ENCODE peak calls at places on chromosome 16, in four cellular contexts. One of them, this sample, is unnamed.

GRCh38 chr16:51638338-51639135 is 487.5 kb upstream of the SALL1 start:
- DNase-seq in tibial artery: no peak
- DNase-seq in WERI-Rb-1: no peak
- DNase-seq in psoas muscle: no peak
- DNase-seq in this sample: no peak

GRCh38 chr16:87877942-87878507 is 8.7 kb upstream of the SLC7A5 start:
- DNase-seq in WERI-Rb-1: no peak
- DNase-seq in tibial artery: no peak
- DNase-seq in psoas muscle: no peak
- DNase-seq in this sample: peak

GRCh38 chr16:57284206-57284951 is at the start of gene PLLP:
- DNase-seq in tibial artery: no peak
- DNase-seq in WERI-Rb-1: peak
- DNase-seq in psoas muscle: no peak
- DNase-seq in this sample: no peak

GRCh38 chr16:28882476-28883180 is 4.3 kb downstream of the ATP2A1 start:
- DNase-seq in tibial artery: no peak
- DNase-seq in psoas muscle: peak
- DNase-seq in WERI-Rb-1: peak
- DNase-seq in this sample: no peak

GRCh38 chr16:85057212-85057889 is 29.8 kb downstream of the KIAA0513 start:
- DNase-seq in tibial artery: no peak
- DNase-seq in WERI-Rb-1: peak
- DNase-seq in psoas muscle: no peak
- DNase-seq in this sample: no peak

GRCh38 chr16:8972843-8973586 is 9.3 kb upstream of the USP7 start:
- DNase-seq in psoas muscle: no peak
- DNase-seq in WERI-Rb-1: no peak
- DNase-seq in tibial artery: no peak
- DNase-seq in this sample: no peak

GRCh38 chr16:11497329-11497805 is 89.4 kb downstream of the LITAF start:
- DNase-seq in psoas muscle: peak
- DNase-seq in WERI-Rb-1: peak
- DNase-seq in tibial artery: peak
- DNase-seq in this sample: no peak

GRCh38 chr16:2362218-2362617 is 21.7 kb upstream of the ABCA3 start:
- DNase-seq in psoas muscle: no peak
- DNase-seq in WERI-Rb-1: no peak
- DNase-seq in tibial artery: no peak
- DNase-seq in this sample: no peak

GRCh38 chr16:20870122-20870521 is 30.0 kb downstream of the DCUN1D3 start:
- DNase-seq in psoas muscle: no peak
- DNase-seq in tibial artery: no peak
- DNase-seq in WERI-Rb-1: no peak
- DNase-seq in this sample: no peak

GRCh38 chr16:63682844-63683243 is 1439.0 kb downstream of the CDH11 start:
- DNase-seq in psoas muscle: no peak
- DNase-seq in WERI-Rb-1: no peak
- DNase-seq in tibial artery: no peak
- DNase-seq in this sample: no peak

GRCh38 chr16:46973457-46974324 is at the start of gene DNAJA2:
- DNase-seq in psoas muscle: peak
- DNase-seq in tibial artery: peak
- DNase-seq in WERI-Rb-1: peak
- DNase-seq in this sample: peak

GRCh38 chr16:82583415-82583814 is 43.4 kb upstream of the CDH13 start:
- DNase-seq in WERI-Rb-1: no peak
- DNase-seq in psoas muscle: no peak
- DNase-seq in tibial artery: no peak
- DNase-seq in this sample: no peak

GRCh38 chr16:70653406-70653805 is 7.0 kb downstream of the IL34 start:
- DNase-seq in tibial artery: no peak
- DNase-seq in psoas muscle: no peak
- DNase-seq in WERI-Rb-1: no peak
- DNase-seq in this sample: no peak

GRCh38 chr16:50368410-50369132 is at the start of gene BRD7:
- DNase-seq in WERI-Rb-1: peak
- DNase-seq in psoas muscle: peak
- DNase-seq in tibial artery: peak
- DNase-seq in this sample: peak

GRCh38 chr16:50603206-50604064 is 55.2 kb downstream of the NKD1 start:
- DNase-seq in WERI-Rb-1: no peak
- DNase-seq in psoas muscle: no peak
- DNase-seq in tibial artery: peak
- DNase-seq in this sample: no peak

GRCh38 chr16:11354733-11355574 is 9.7 kb downstream of the RMI2 start:
- DNase-seq in tibial artery: no peak
- DNase-seq in psoas muscle: no peak
- DNase-seq in WERI-Rb-1: no peak
- DNase-seq in this sample: peak

GRCh38 chr16:68444058-68444657 is 4.2 kb downstream of the SMPD3 start:
- DNase-seq in psoas muscle: no peak
- DNase-seq in tibial artery: no peak
- DNase-seq in WERI-Rb-1: peak
- DNase-seq in this sample: no peak

GRCh38 chr16:73172621-73173312 is 124.8 kb upstream of the ZFHX3 start:
- DNase-seq in WERI-Rb-1: no peak
- DNase-seq in tibial artery: peak
- DNase-seq in psoas muscle: peak
- DNase-seq in this sample: no peak

GRCh38 chr16:56923481-56923880 is 8.5 kb upstream of the HERPUD1 start:
- DNase-seq in psoas muscle: no peak
- DNase-seq in tibial artery: no peak
- DNase-seq in WERI-Rb-1: no peak
- DNase-seq in this sample: no peak

GRCh38 chr16:24939224-24939623 is 75.9 kb downstream of the ARHGAP17 start:
- DNase-seq in psoas muscle: no peak
- DNase-seq in tibial artery: no peak
- DNase-seq in WERI-Rb-1: no peak
- DNase-seq in this sample: no peak

GRCh38 chr16:86516618-86517003 is 6.3 kb downstream of the FOXF1 start:
- DNase-seq in psoas muscle: no peak
- DNase-seq in WERI-Rb-1: peak
- DNase-seq in tibial artery: no peak
- DNase-seq in this sample: no peak
- H3K4me3 ChIP-seq in psoas muscle: no peak
- H3K4me3 ChIP-seq in WERI-Rb-1: no peak
- H3K4me3 ChIP-seq in tibial artery: no peak
- H3K4me3 ChIP-seq in this sample: no peak

DNA sequence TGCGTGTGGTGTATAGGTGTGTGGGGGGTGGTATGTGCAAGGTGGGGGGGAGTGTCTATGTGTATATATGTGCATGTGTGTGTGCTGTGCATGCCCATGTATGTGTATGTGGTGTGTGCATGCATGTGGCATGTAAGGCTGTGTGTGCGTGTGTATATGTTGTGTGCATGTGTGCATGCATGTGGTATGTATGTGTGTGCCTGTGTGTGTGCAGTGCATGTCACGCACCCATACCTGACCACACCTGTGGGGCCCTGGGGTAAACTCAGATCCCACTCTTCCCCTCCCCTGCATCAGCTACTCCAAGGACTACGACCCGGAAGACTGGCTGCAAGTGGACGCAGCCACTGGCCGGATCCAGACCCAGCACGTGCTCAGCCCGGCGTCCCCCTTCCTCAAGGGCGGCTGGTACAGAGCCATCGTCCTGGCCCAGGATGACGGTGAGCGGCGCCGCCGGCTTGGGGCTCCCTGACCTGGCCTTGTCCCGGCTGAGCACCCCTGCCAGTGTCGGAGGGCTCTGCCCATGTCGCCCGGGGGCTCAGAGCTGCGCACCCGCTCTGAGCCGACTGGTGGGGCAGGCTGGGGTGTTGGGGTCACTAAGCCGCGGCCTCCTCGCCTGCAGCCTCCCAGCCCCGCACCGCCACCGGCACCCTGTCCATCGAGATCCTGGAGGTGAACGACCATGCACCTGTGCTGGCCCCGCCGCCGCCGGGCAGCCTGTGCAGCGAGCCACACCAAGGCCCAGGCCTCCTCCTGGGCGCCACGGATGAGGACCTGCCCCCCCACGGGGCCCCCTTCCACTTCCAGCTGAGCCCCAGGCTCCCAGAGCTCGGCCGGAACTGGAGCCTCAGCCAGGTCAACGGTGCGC is 9.1 kb downstream of the SLC22A31 start:
- DNase-seq in WERI-Rb-1: no peak
- DNase-seq in tibial artery: no peak
- DNase-seq in psoas muscle: no peak
- DNase-seq in this sample: no peak
- H3K4me3 ChIP-seq in WERI-Rb-1: no peak
- H3K4me3 ChIP-seq in tibial artery: no peak
- H3K4me3 ChIP-seq in psoas muscle: no peak
- H3K4me3 ChIP-seq in this sample: no peak

GRCh38 chr16:5006348-5007193 is 27.2 kb downstream of the NAGPA start:
- DNase-seq in psoas muscle: no peak
- DNase-seq in tibial artery: no peak
- DNase-seq in WERI-Rb-1: no peak
- DNase-seq in this sample: no peak

GRCh38 chr16:5005916-5006315 is 27.8 kb downstream of the NAGPA start:
- DNase-seq in tibial artery: no peak
- DNase-seq in psoas muscle: no peak
- DNase-seq in WERI-Rb-1: no peak
- DNase-seq in this sample: no peak

GRCh38 chr16:5007256-5007655 is 26.5 kb downstream of the NAGPA start:
- DNase-seq in psoas muscle: no peak
- DNase-seq in tibial artery: no peak
- DNase-seq in WERI-Rb-1: no peak
- DNase-seq in this sample: no peak

GRCh38 chr16:5010576-5011329 is 23.0 kb downstream of the NAGPA start:
- DNase-seq in WERI-Rb-1: peak
- DNase-seq in psoas muscle: no peak
- DNase-seq in tibial artery: no peak
- DNase-seq in this sample: no peak

DNA sequence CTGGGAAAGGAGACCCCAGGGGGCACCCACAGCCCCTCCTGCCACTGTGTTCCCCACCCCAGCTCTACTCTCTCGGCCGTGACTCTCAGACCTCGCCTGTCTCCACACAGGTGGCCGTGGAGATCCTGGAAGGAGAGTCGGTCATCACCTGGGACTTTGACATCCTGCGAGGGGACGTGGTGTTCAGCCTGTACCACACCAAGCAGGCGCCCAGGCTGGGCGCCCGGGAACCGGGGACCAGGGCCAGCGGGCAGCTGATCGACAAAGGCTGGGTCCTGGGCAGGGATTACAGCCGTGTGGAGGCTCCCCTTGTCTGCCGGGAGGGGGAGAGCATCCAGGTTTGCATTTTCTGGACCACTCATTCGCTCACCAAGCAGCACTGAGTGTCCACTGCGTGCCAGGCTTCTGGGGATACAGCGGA is 25.4 kb downstream of the NAGPA start:
- DNase-seq in tibial artery: no peak
- DNase-seq in WERI-Rb-1: no peak
- DNase-seq in psoas muscle: no peak
- DNase-seq in this sample: no peak
- H3K4me3 ChIP-seq in tibial artery: no peak
- H3K4me3 ChIP-seq in WERI-Rb-1: no peak
- H3K4me3 ChIP-seq in psoas muscle: no peak
- H3K4me3 ChIP-seq in this sample: no peak

GRCh38 chr16:3364774-3365427 is 9.2 kb downstream of the OR2C1 start:
- DNase-seq in WERI-Rb-1: peak
- DNase-seq in psoas muscle: peak
- DNase-seq in tibial artery: peak
- DNase-seq in this sample: no peak
- H3K4me3 ChIP-seq in WERI-Rb-1: peak
- H3K4me3 ChIP-seq in psoas muscle: peak
- H3K4me3 ChIP-seq in tibial artery: peak
- H3K4me3 ChIP-seq in this sample: no peak